ENCODE peak calls at places on chromosomes 3 and 15, in eight cellular contexts. One of them, this sample, is unnamed.

GRCh38 chr3:185940951-185941350 is 3.1 kb upstream of the TRA2B start:
- DNase-seq in right lobe of liver: no peak
- DNase-seq in CD8-positive, alpha-beta T cell: no peak
- DNase-seq in mammary epithelial cell: peak
- DNase-seq in left ventricle myocardium inferior: no peak
- DNase-seq in GM23338: no peak
- DNase-seq in fibroblast of lung: no peak
- DNase-seq in CD4-positive, CD25-positive, alpha-beta regulatory T cell: no peak
- DNase-seq in this sample: no peak

GRCh38 chr3:139774570-139775302 is 97.0 kb upstream of the NMNAT3 start:
- DNase-seq in GM23338: peak
- DNase-seq in left ventricle myocardium inferior: no peak
- DNase-seq in right lobe of liver: no peak
- DNase-seq in fibroblast of lung: peak
- DNase-seq in mammary epithelial cell: no peak
- DNase-seq in CD4-positive, CD25-positive, alpha-beta regulatory T cell: no peak
- DNase-seq in CD8-positive, alpha-beta T cell: no peak
- DNase-seq in this sample: peak

GRCh38 chr15:70589221-70589620 is 174.1 kb downstream of the UACA start:
- DNase-seq in GM23338: no peak
- DNase-seq in left ventricle myocardium inferior: no peak
- DNase-seq in CD4-positive, CD25-positive, alpha-beta regulatory T cell: no peak
- DNase-seq in right lobe of liver: peak
- DNase-seq in fibroblast of lung: peak
- DNase-seq in CD8-positive, alpha-beta T cell: no peak
- DNase-seq in mammary epithelial cell: peak
- DNase-seq in this sample: peak

GRCh38 chr3:111071257-111072015 is at the start of gene NECTIN3:
- DNase-seq in CD4-positive, CD25-positive, alpha-beta regulatory T cell: peak
- DNase-seq in mammary epithelial cell: peak
- DNase-seq in left ventricle myocardium inferior: peak
- DNase-seq in CD8-positive, alpha-beta T cell: peak
- DNase-seq in GM23338: peak
- DNase-seq in fibroblast of lung: peak
- DNase-seq in right lobe of liver: peak
- DNase-seq in this sample: peak

GRCh38 chr3:102444101-102444500 is 9.3 kb downstream of the ZPLD1 start:
- DNase-seq in GM23338: no peak
- DNase-seq in CD8-positive, alpha-beta T cell: no peak
- DNase-seq in CD4-positive, CD25-positive, alpha-beta regulatory T cell: no peak
- DNase-seq in left ventricle myocardium inferior: no peak
- DNase-seq in right lobe of liver: no peak
- DNase-seq in mammary epithelial cell: no peak
- DNase-seq in fibroblast of lung: peak
- DNase-seq in this sample: peak

GRCh38 chr15:70701891-70702568 is 61.3 kb downstream of the UACA start:
- DNase-seq in mammary epithelial cell: peak
- DNase-seq in right lobe of liver: no peak
- DNase-seq in left ventricle myocardium inferior: no peak
- DNase-seq in fibroblast of lung: peak
- DNase-seq in CD8-positive, alpha-beta T cell: no peak
- DNase-seq in GM23338: no peak
- DNase-seq in CD4-positive, CD25-positive, alpha-beta regulatory T cell: no peak
- DNase-seq in this sample: peak

GRCh38 chr3:43478380-43478779 is 143.4 kb downstream of the ANO10 start:
- DNase-seq in fibroblast of lung: no peak
- DNase-seq in right lobe of liver: no peak
- DNase-seq in mammary epithelial cell: no peak
- DNase-seq in CD4-positive, CD25-positive, alpha-beta regulatory T cell: peak
- DNase-seq in left ventricle myocardium inferior: no peak
- DNase-seq in CD8-positive, alpha-beta T cell: no peak
- DNase-seq in GM23338: no peak
- DNase-seq in this sample: no peak

GRCh38 chr3:177237206-177237605 is 39.9 kb upstream of the TBL1XR1 start:
- DNase-seq in CD8-positive, alpha-beta T cell: no peak
- DNase-seq in CD4-positive, CD25-positive, alpha-beta regulatory T cell: no peak
- DNase-seq in left ventricle myocardium inferior: no peak
- DNase-seq in fibroblast of lung: peak
- DNase-seq in mammary epithelial cell: no peak
- DNase-seq in right lobe of liver: no peak
- DNase-seq in GM23338: no peak
- DNase-seq in this sample: no peak

GRCh38 chr3:100525753-100526612 is 33.6 kb downstream of the TMEM45A start:
- DNase-seq in GM23338: no peak
- DNase-seq in CD8-positive, alpha-beta T cell: no peak
- DNase-seq in left ventricle myocardium inferior: no peak
- DNase-seq in CD4-positive, CD25-positive, alpha-beta regulatory T cell: no peak
- DNase-seq in right lobe of liver: no peak
- DNase-seq in mammary epithelial cell: peak
- DNase-seq in fibroblast of lung: peak
- DNase-seq in this sample: peak

GRCh38 chr3:167785790-167786189 is 50.3 kb downstream of the SERPINI1 start:
- DNase-seq in left ventricle myocardium inferior: no peak
- DNase-seq in GM23338: no peak
- DNase-seq in CD8-positive, alpha-beta T cell: no peak
- DNase-seq in right lobe of liver: no peak
- DNase-seq in mammary epithelial cell: no peak
- DNase-seq in CD4-positive, CD25-positive, alpha-beta regulatory T cell: no peak
- DNase-seq in fibroblast of lung: no peak
- DNase-seq in this sample: no peak

GRCh38 chr3:45688194-45688881 is 858 bp upstream of the SACM1L start:
- DNase-seq in CD4-positive, CD25-positive, alpha-beta regulatory T cell: peak
- DNase-seq in GM23338: peak
- DNase-seq in right lobe of liver: no peak
- DNase-seq in mammary epithelial cell: no peak
- DNase-seq in fibroblast of lung: peak
- DNase-seq in left ventricle myocardium inferior: no peak
- DNase-seq in CD8-positive, alpha-beta T cell: peak
- DNase-seq in this sample: no peak

GRCh38 chr3:124172846-124173245 is 180.9 kb upstream of the ROPN1 start:
- DNase-seq in GM23338: no peak
- DNase-seq in fibroblast of lung: no peak
- DNase-seq in CD8-positive, alpha-beta T cell: no peak
- DNase-seq in left ventricle myocardium inferior: no peak
- DNase-seq in right lobe of liver: no peak
- DNase-seq in mammary epithelial cell: no peak
- DNase-seq in CD4-positive, CD25-positive, alpha-beta regulatory T cell: no peak
- DNase-seq in this sample: no peak

GRCh38 chr15:92714071-92714456 is 58.5 kb upstream of the FAM174B start:
- DNase-seq in right lobe of liver: no peak
- DNase-seq in mammary epithelial cell: peak
- DNase-seq in fibroblast of lung: peak
- DNase-seq in GM23338: peak
- DNase-seq in left ventricle myocardium inferior: no peak
- DNase-seq in CD4-positive, CD25-positive, alpha-beta regulatory T cell: no peak
- DNase-seq in CD8-positive, alpha-beta T cell: no peak
- DNase-seq in this sample: peak

GRCh38 chr3:38036906-38037305 is 2.1 kb upstream of the DLEC1 start:
- DNase-seq in GM23338: peak
- DNase-seq in CD4-positive, CD25-positive, alpha-beta regulatory T cell: no peak
- DNase-seq in CD8-positive, alpha-beta T cell: no peak
- DNase-seq in mammary epithelial cell: no peak
- DNase-seq in fibroblast of lung: no peak
- DNase-seq in left ventricle myocardium inferior: no peak
- DNase-seq in right lobe of liver: peak
- DNase-seq in this sample: no peak

GRCh38 chr3:144272715-144273114 is 301.1 kb downstream of the DIPK2A start:
- DNase-seq in CD4-positive, CD25-positive, alpha-beta regulatory T cell: no peak
- DNase-seq in CD8-positive, alpha-beta T cell: no peak
- DNase-seq in GM23338: peak
- DNase-seq in left ventricle myocardium inferior: no peak
- DNase-seq in fibroblast of lung: peak
- DNase-seq in mammary epithelial cell: no peak
- DNase-seq in right lobe of liver: no peak
- DNase-seq in this sample: no peak

GRCh38 chr3:39809181-39809994 is at the start of gene MYRIP:
- DNase-seq in CD4-positive, CD25-positive, alpha-beta regulatory T cell: peak
- DNase-seq in left ventricle myocardium inferior: peak
- DNase-seq in CD8-positive, alpha-beta T cell: no peak
- DNase-seq in mammary epithelial cell: no peak
- DNase-seq in right lobe of liver: peak
- DNase-seq in GM23338: peak
- DNase-seq in fibroblast of lung: peak
- DNase-seq in this sample: no peak

GRCh38 chr15:61530769-61531168 is 301.7 kb upstream of the RORA start:
- DNase-seq in CD8-positive, alpha-beta T cell: no peak
- DNase-seq in CD4-positive, CD25-positive, alpha-beta regulatory T cell: no peak
- DNase-seq in fibroblast of lung: no peak
- DNase-seq in GM23338: peak
- DNase-seq in left ventricle myocardium inferior: no peak
- DNase-seq in mammary epithelial cell: peak
- DNase-seq in right lobe of liver: no peak
- DNase-seq in this sample: no peak

GRCh38 chr3:183253961-183254815 is 1.1 kb downstream of the B3GNT5 start:
- DNase-seq in fibroblast of lung: peak
- DNase-seq in CD4-positive, CD25-positive, alpha-beta regulatory T cell: no peak
- DNase-seq in right lobe of liver: no peak
- DNase-seq in left ventricle myocardium inferior: peak
- DNase-seq in mammary epithelial cell: no peak
- DNase-seq in CD8-positive, alpha-beta T cell: no peak
- DNase-seq in GM23338: peak
- DNase-seq in this sample: peak

DNA sequence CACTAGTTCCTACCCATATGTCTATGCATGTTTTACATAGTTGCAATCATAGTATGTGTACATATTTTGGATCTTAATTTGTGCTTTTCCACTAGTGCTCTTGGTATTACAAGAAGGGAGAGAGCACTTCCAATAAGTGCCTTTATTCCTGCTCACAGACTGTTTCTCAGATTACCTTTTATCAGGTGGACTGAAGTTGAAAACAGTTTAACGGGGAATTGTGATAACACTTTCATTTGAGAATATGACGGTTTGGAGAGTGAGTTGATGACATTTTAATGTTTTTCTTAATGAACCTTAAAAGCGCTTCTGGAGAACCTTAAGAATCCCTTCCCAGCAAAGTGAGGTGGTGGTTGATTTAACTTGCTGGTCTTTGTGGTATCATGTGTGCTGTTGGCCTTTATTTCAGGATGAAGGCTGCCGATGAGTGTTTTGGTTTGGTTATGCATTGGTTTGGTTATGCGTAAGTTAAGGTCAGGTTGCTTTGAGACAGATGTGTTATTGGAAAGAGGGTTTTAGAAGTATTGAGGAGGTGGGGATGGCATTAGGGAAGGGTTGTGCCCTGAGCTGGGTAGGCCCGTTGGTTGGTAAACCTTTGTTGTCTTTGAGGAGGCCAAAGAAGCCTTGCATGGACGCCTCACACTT is 2.8 kb downstream of the EDEM1 start:
- DNase-seq in mammary epithelial cell: no peak
- DNase-seq in fibroblast of lung: no peak
- DNase-seq in right lobe of liver: no peak
- DNase-seq in CD8-positive, alpha-beta T cell: no peak
- DNase-seq in left ventricle myocardium inferior: no peak
- DNase-seq in GM23338: no peak
- DNase-seq in CD4-positive, CD25-positive, alpha-beta regulatory T cell: peak
- DNase-seq in this sample: no peak
- H3K4me3 ChIP-seq in mammary epithelial cell: peak
- H3K4me3 ChIP-seq in fibroblast of lung: peak
- H3K4me3 ChIP-seq in right lobe of liver: peak
- H3K4me3 ChIP-seq in CD8-positive, alpha-beta T cell: peak
- H3K4me3 ChIP-seq in left ventricle myocardium inferior: peak
- H3K4me3 ChIP-seq in GM23338: peak
- H3K4me3 ChIP-seq in CD4-positive, CD25-positive, alpha-beta regulatory T cell: peak
- H3K4me3 ChIP-seq in this sample: no peak

GRCh38 chr3:166282931-166283330 is 445.7 kb upstream of the BCHE start:
- DNase-seq in GM23338: no peak
- DNase-seq in right lobe of liver: no peak
- DNase-seq in CD8-positive, alpha-beta T cell: no peak
- DNase-seq in mammary epithelial cell: no peak
- DNase-seq in CD4-positive, CD25-positive, alpha-beta regulatory T cell: no peak
- DNase-seq in fibroblast of lung: no peak
- DNase-seq in left ventricle myocardium inferior: no peak
- DNase-seq in this sample: no peak

GRCh38 chr3:166284994-166285393 is 447.8 kb upstream of the BCHE start:
- DNase-seq in left ventricle myocardium inferior: no peak
- DNase-seq in CD4-positive, CD25-positive, alpha-beta regulatory T cell: no peak
- DNase-seq in mammary epithelial cell: peak
- DNase-seq in fibroblast of lung: peak
- DNase-seq in GM23338: no peak
- DNase-seq in CD8-positive, alpha-beta T cell: no peak
- DNase-seq in right lobe of liver: no peak
- DNase-seq in this sample: peak

DNA sequence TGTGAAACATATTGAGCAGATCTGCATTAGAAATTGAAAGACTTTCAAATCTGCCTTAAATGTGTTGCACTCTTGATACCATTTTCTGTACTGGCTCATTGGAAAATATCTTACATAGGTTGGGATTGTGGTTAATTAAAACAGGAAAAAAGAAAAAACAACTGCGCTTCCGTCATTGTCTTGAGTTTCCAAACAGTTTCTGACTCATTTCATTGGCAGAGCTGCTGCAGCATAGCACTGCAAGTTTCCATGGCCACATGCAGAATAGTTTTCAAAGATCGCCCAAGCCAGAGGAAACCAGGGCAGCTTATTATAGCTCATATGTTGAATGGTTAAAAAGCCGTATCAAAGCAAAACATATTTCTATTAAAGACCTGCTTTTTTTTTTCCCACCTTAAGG is 446.6 kb upstream of the BCHE start:
- DNase-seq in GM23338: no peak
- DNase-seq in CD4-positive, CD25-positive, alpha-beta regulatory T cell: no peak
- DNase-seq in right lobe of liver: no peak
- DNase-seq in mammary epithelial cell: peak
- DNase-seq in left ventricle myocardium inferior: no peak
- DNase-seq in fibroblast of lung: peak
- DNase-seq in CD8-positive, alpha-beta T cell: no peak
- DNase-seq in this sample: peak
- H3K4me3 ChIP-seq in GM23338: no peak
- H3K4me3 ChIP-seq in CD4-positive, CD25-positive, alpha-beta regulatory T cell: no peak
- H3K4me3 ChIP-seq in right lobe of liver: no peak
- H3K4me3 ChIP-seq in mammary epithelial cell: peak
- H3K4me3 ChIP-seq in left ventricle myocardium inferior: no peak
- H3K4me3 ChIP-seq in fibroblast of lung: no peak
- H3K4me3 ChIP-seq in CD8-positive, alpha-beta T cell: no peak
- H3K4me3 ChIP-seq in this sample: peak

GRCh38 chr15:81294501-81294850 is 29.5 kb downstream of the STARD5 start:
- DNase-seq in right lobe of liver: no peak
- DNase-seq in fibroblast of lung: no peak
- DNase-seq in CD8-positive, alpha-beta T cell: no peak
- DNase-seq in left ventricle myocardium inferior: no peak
- DNase-seq in mammary epithelial cell: no peak
- DNase-seq in GM23338: peak
- DNase-seq in CD4-positive, CD25-positive, alpha-beta regulatory T cell: no peak
- DNase-seq in this sample: no peak
- H3K4me3 ChIP-seq in right lobe of liver: no peak
- H3K4me3 ChIP-seq in fibroblast of lung: no peak
- H3K4me3 ChIP-seq in CD8-positive, alpha-beta T cell: peak
- H3K4me3 ChIP-seq in left ventricle myocardium inferior: no peak
- H3K4me3 ChIP-seq in mammary epithelial cell: no peak
- H3K4me3 ChIP-seq in GM23338: no peak
- H3K4me3 ChIP-seq in CD4-positive, CD25-positive, alpha-beta regulatory T cell: peak
- H3K4me3 ChIP-seq in this sample: no peak

DNA sequence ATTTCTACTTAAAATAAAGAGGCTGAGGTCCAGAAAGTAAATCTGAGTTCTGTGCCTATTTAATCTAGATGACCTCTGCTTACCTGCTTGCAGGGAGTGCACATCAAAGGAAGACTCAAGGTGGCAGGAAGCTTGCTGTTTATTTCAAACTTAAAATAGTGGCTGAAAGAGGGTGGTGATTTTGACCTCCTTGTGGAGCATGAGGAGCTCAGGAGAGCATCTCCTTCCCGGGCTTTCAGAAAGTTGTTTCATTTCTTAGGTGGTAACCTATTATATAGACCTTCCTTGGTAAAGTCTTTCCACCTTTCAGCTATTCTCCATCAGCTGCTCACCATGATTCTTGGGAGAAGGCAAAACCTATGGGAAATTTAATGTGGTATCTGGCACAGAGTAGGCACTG is 494 bp downstream of the GCSAM start:
- DNase-seq in CD4-positive, CD25-positive, alpha-beta regulatory T cell: no peak
- DNase-seq in CD8-positive, alpha-beta T cell: no peak
- DNase-seq in GM23338: no peak
- DNase-seq in right lobe of liver: no peak
- DNase-seq in fibroblast of lung: no peak
- DNase-seq in left ventricle myocardium inferior: no peak
- DNase-seq in mammary epithelial cell: no peak
- DNase-seq in this sample: no peak
- H3K4me3 ChIP-seq in CD4-positive, CD25-positive, alpha-beta regulatory T cell: peak
- H3K4me3 ChIP-seq in CD8-positive, alpha-beta T cell: peak
- H3K4me3 ChIP-seq in GM23338: no peak
- H3K4me3 ChIP-seq in right lobe of liver: no peak
- H3K4me3 ChIP-seq in fibroblast of lung: no peak
- H3K4me3 ChIP-seq in left ventricle myocardium inferior: no peak
- H3K4me3 ChIP-seq in mammary epithelial cell: peak
- H3K4me3 ChIP-seq in this sample: no peak

This sample was measured in astrocyte of the spinal cord.